ENCODE peak calls at places on chromosomes 5 and 9, in five cellular contexts. V is HCT116, R is A549, G is IMR-90, B is GM12878. I is an unnamed sample.

GRCh38 chr5:172473427-172473826 is 19.1 kb upstream of the SH3PXD2B start:
- DNase-seq in V (no peak), R (no peak), G (no peak), B (no peak), I (no peak)

GRCh38 chr9:17216011-17216410 is 81.2 kb downstream of the CNTLN start:
- DNase-seq in V (no peak), R (no peak), G (no peak), B (no peak), I (no peak)

GRCh38 chr9:135762921-135763320 is 60.9 kb downstream of the KCNT1 start:
- DNase-seq in V (no peak), R (no peak), G (no peak), B (no peak), I (no peak)

GRCh38 chr9:99305820-99306811 is 84.0 kb downstream of the SEC61B start:
- DNase-seq in V (no peak), R (no peak), G (no peak), B (no peak), I (no peak)

GRCh38 chr9:108512426-108513173 is 343.2 kb downstream of the ACTL7B start:
- DNase-seq in V (no peak), R (no peak), G (peak), B (no peak), I (no peak)

GRCh38 chr9:109483771-109484442 is 14.2 kb downstream of the PTPN3 start:
- DNase-seq in V (no peak), R (no peak), G (no peak), B (no peak), I (no peak)

GRCh38 chr5:56910123-56910951 is 941 bp downstream of the SETD9 start:
- DNase-seq in V (no peak), R (no peak), G (no peak), B (no peak), I (peak)

GRCh38 chr5:175214152-175214551 is 229.8 kb downstream of the DRD1 start:
- DNase-seq in V (peak), R (peak), G (peak), B (no peak), I (no peak)

GRCh38 chr5:94024101-94024500 is 282.7 kb upstream of the POU5F2 start:
- DNase-seq in V (no peak), R (no peak), G (peak), B (no peak), I (no peak)

GRCh38 chr9:107705521-107705920 is 216.0 kb upstream of the KLF4 start:
- DNase-seq in V (no peak), R (no peak), G (no peak), B (no peak), I (no peak)

GRCh38 chr9:134222018-134222573 is 57.7 kb upstream of the RNU6ATAC start:
- DNase-seq in V (no peak), R (no peak), G (no peak), B (no peak), I (no peak)

GRCh38 chr9:134735441-134736175 is 94.0 kb downstream of the COL5A1 start:
- DNase-seq in V (no peak), R (no peak), G (no peak), B (no peak), I (peak)

GRCh38 chr9:4866239-4866969 is 73.7 kb downstream of the RCL1 start:
- DNase-seq in V (no peak), R (no peak), G (peak), B (no peak), I (no peak)

GRCh38 chr5:109688647-109688998 is 1.1 kb upstream of the MAN2A1 start:
- DNase-seq in V (peak), R (no peak), G (peak), B (peak), I (no peak)

GRCh38 chr5:140041492-140042421 is 1.3 kb downstream of the NRG2 start:
- DNase-seq in V (no peak), R (peak), G (peak), B (peak), I (peak)

GRCh38 chr5:140040358-140040757 is 2.7 kb downstream of the NRG2 start:
- DNase-seq in V (no peak), R (no peak), G (no peak), B (no peak), I (no peak)

GRCh38 chr5:140042551-140043507 is at the start of gene NRG2:
- DNase-seq in V (peak), R (peak), G (peak), B (no peak), I (peak)

GRCh38 chr5:140039561-140039960 is 3.5 kb downstream of the NRG2 start:
- DNase-seq in V (no peak), R (no peak), G (no peak), B (peak), I (no peak)

DNA sequence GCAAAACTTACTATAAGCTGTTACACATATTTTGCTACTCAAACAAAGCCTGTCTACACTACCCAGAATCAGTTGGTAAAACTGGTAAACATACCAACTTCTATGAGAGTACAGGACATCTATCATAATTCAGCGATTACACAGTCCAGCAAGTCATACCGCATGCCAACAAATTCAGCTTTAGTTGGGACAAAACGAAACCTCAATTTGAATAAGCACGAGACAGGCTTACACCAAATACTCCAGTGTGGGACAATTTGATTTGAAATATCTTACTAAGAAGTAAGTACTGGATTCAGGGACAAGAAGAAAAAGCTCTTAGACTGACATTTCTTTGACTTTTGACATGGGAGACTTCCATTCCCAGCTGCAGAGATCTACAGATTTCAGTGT is 2.0 kb downstream of the NRG2 start:
- DNase-seq in V (no peak), R (no peak), G (no peak), B (no peak), I (no peak)
- H3K27ac ChIP-seq in V (no peak), R (peak), G (no peak), B (peak), I (peak)

GRCh38 chr5:5221731-5222130 is 81.6 kb downstream of the ADAMTS16 start:
- DNase-seq in V (no peak), R (no peak), G (peak), B (no peak), I (no peak)

GRCh38 chr5:5220896-5221295 is 80.8 kb downstream of the ADAMTS16 start:
- DNase-seq in V (no peak), R (no peak), G (no peak), B (no peak), I (no peak)

GRCh38 chr5:5219541-5219940 is 79.4 kb downstream of the ADAMTS16 start:
- DNase-seq in V (no peak), R (no peak), G (no peak), B (no peak), I (no peak)

GRCh38 chr5:5218396-5218795 is 78.3 kb downstream of the ADAMTS16 start:
- DNase-seq in V (no peak), R (no peak), G (no peak), B (no peak), I (no peak)

GRCh38 chr5:5217371-5217770 is 77.2 kb downstream of the ADAMTS16 start:
- DNase-seq in V (no peak), R (no peak), G (no peak), B (peak), I (no peak)
- TF ChIP-seq RAD21 in V (no peak), R (no peak), G (no peak), B (no peak), I (no peak)

GRCh38 chr5:135341021-135341666 is 57.9 kb downstream of the MACROH2A1 start:
- DNase-seq in V (no peak), R (no peak), G (no peak), B (no peak), I (peak)
- H3K27ac ChIP-seq in V (no peak), R (no peak), G (no peak), B (no peak), I (peak)

DNA sequence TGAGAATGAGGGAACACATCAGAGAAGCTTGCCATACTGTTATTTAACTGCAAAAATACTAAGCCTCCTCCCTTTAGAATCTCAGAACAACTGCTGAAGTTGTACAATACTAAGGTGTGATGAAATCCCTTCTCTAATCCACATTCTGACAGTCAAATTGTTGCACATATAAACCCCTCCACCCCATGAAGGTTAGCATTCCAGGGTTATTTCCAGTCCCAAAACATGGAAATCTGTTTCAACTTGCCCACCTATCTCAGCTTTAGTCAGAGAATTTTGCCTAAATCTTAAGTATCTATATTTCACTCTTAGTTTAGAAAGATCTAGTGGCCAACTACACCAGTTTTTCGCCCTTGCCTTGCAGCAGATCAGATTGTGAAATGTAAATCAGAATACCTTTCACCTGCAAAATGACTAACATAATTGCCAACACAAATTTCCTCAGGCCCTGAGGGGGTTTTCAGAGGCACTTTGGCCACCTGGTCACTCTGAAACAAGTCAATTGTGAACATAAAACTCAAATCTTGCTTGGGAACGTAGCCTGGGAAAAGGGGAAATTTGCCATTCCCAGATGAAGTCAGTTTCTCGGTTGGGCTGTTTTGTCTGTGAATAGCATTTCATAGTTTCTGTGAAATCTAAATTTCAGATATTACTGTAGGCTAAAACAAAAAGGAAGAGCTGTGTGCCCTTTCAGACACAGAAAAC is 93.8 kb downstream of the EFNA5 start:
- DNase-seq in V (no peak), R (no peak), G (no peak), B (peak), I (no peak)
- TF ChIP-seq RAD21 in V (no peak), R (no peak), G (no peak), B (no peak), I (no peak)

GRCh38 chr9:85528607-85529006 is 213.1 kb downstream of the AGTPBP1 start:
- DNase-seq in V (no peak), R (no peak), G (no peak), B (no peak), I (no peak)
- H3K27ac ChIP-seq in V (no peak), R (no peak), G (no peak), B (no peak), I (no peak)